ENCODE peak calls at places on chromosomes 3 and 15, in nine cellular contexts. B is cardiac muscle cell, M is GM12865, Z is prostate gland, K is fibroblast of villous mesenchyme, P is GM12864, S is tibial artery, V is iPS DF 6.9, H is Panc1. N is an unnamed sample.
A peak's percentile ranks its signal among the peaks of the same experiment; 100 is the strongest.

GRCh38 chr15:98941595-98942255 is 65.9 kb downstream of the PGPEP1L start:
- DNase-seq in B (no peak), M (no peak), Z (no peak), K (peak; percentile 14), P (no peak), S (no peak), V (no peak), H (no peak), N (no peak)

GRCh38 chr3:125386811-125387210 is 11.7 kb upstream of the ZNF148 start:
- DNase-seq in B (no peak), M (no peak), Z (no peak), K (peak; percentile 83), P (no peak), S (peak; percentile 28), V (no peak), H (no peak), N (no peak)

GRCh38 chr15:96693990-96694517 is 363.6 kb downstream of the NR2F2 start:
- DNase-seq in B (no peak), M (no peak), Z (no peak), K (peak; percentile 85), P (no peak), S (no peak), V (no peak), H (no peak), N (no peak)

GRCh38 chr3:187669675-187670504 is at the start of gene SST:
- DNase-seq in B (peak; percentile 84), M (peak; percentile 8), Z (no peak), K (peak; percentile 50), P (no peak), S (no peak), V (peak; percentile 85), H (no peak), N (peak; percentile 11)

GRCh38 chr3:129486057-129487035 is 42.1 kb upstream of the RHO start:
- DNase-seq in B (peak; percentile 72), M (peak; percentile 59), Z (no peak), K (peak; percentile 86), P (peak; percentile 5), S (no peak), V (no peak), H (no peak), N (no peak)

GRCh38 chr3:140086642-140087041 is 151.7 kb downstream of the CLSTN2 start:
- DNase-seq in B (no peak), M (no peak), Z (no peak), K (no peak), P (no peak), S (no peak), V (no peak), H (no peak), N (no peak)

GRCh38 chr3:52846427-52846983 is 11.7 kb upstream of the MUSTN1 start:
- DNase-seq in B (no peak), M (peak; percentile 33), Z (no peak), K (no peak), P (no peak), S (peak; percentile 26), V (no peak), H (no peak), N (no peak)

GRCh38 chr15:74768771-74769342 is 13.0 kb upstream of the CSK start:
- DNase-seq in B (peak; percentile 79), M (peak; percentile 66), Z (peak; percentile 57), K (peak; percentile 49), P (no peak), S (peak; percentile 65), V (no peak), H (no peak), N (no peak)

GRCh38 chr3:151971814-151972579 is 98.6 kb downstream of the SUCNR1 start:
- DNase-seq in B (peak; percentile 69), M (no peak), Z (no peak), K (no peak), P (no peak), S (no peak), V (no peak), H (no peak), N (no peak)

GRCh38 chr15:66220587-66220986 is 33.0 kb downstream of the MEGF11 start:
- DNase-seq in B (no peak), M (no peak), Z (no peak), K (no peak), P (no peak), S (no peak), V (no peak), H (no peak), N (no peak)

GRCh38 chr3:56248021-56248420 is 220.2 kb downstream of the ERC2 start:
- DNase-seq in B (no peak), M (no peak), Z (no peak), K (no peak), P (no peak), S (no peak), V (no peak), H (no peak), N (no peak)

GRCh38 chr3:149203758-149204157 is 17.9 kb downstream of the CP start:
- DNase-seq in B (no peak), M (peak; percentile 70), Z (no peak), K (no peak), P (peak; percentile 49), S (no peak), V (no peak), H (no peak), N (no peak)

GRCh38 chr3:22236490-22237271 is 485.7 kb upstream of the ZNF385D start:
- DNase-seq in B (no peak), M (peak; percentile 7), Z (no peak), K (no peak), P (no peak), S (no peak), V (no peak), H (no peak), N (no peak)

GRCh38 chr3:126412841-126413692 is 18.4 kb downstream of the CFAP100 start:
- DNase-seq in B (no peak), M (no peak), Z (no peak), K (no peak), P (no peak), S (no peak), V (no peak), H (no peak), N (no peak)

GRCh38 chr15:70280781-70281180 is 183.1 kb upstream of the TLE3 start:
- DNase-seq in B (no peak), M (no peak), Z (no peak), K (no peak), P (no peak), S (no peak), V (no peak), H (no peak), N (no peak)

GRCh38 chr3:112776000-112776399 is 70.7 kb downstream of the CD200R1L start:
- DNase-seq in B (no peak), M (peak; percentile 9), Z (no peak), K (no peak), P (no peak), S (no peak), V (no peak), H (no peak), N (no peak)

GRCh38 chr3:162122405-162122804 is 625.8 kb downstream of the OTOL1 start:
- DNase-seq in B (no peak), M (no peak), Z (no peak), K (peak; percentile 71), P (no peak), S (peak; percentile 19), V (no peak), H (no peak), N (no peak)

GRCh38 chr3:99965077-99965476 is 147.4 kb downstream of the CMSS1 start:
- DNase-seq in B (no peak), M (no peak), Z (no peak), K (peak; percentile 70), P (no peak), S (no peak), V (no peak), H (no peak), N (no peak)

GRCh38 chr3:63661242-63661641 is 8.8 kb downstream of the SNTN start:
- DNase-seq in B (peak; percentile 9), M (no peak), Z (no peak), K (no peak), P (no peak), S (no peak), V (no peak), H (no peak), N (peak; percentile 1)

GRCh38 chr3:46019707-46020106 is 7.6 kb downstream of the XCR1 start:
- DNase-seq in B (no peak), M (no peak), Z (no peak), K (no peak), P (no peak), S (no peak), V (no peak), H (no peak), N (no peak)

GRCh38 chr3:141660598-141660947 is 77.5 kb upstream of the RNF7 start:
- DNase-seq in B (no peak), M (no peak), Z (no peak), K (no peak), P (no peak), S (no peak), V (no peak), H (no peak), N (no peak)
- H3K4me3 ChIP-seq in B (peak overlapping the region; percentile 37), M (no peak overlapping the region), Z (peak overlapping the region; percentile 39), K (peak overlapping the region; percentile 64), P (no peak overlapping the region), S (peak overlapping the region; percentile 74), V (peak overlapping the region; percentile 24), H (peak overlapping the region; percentile 49), N (no peak overlapping the region)

DNA sequence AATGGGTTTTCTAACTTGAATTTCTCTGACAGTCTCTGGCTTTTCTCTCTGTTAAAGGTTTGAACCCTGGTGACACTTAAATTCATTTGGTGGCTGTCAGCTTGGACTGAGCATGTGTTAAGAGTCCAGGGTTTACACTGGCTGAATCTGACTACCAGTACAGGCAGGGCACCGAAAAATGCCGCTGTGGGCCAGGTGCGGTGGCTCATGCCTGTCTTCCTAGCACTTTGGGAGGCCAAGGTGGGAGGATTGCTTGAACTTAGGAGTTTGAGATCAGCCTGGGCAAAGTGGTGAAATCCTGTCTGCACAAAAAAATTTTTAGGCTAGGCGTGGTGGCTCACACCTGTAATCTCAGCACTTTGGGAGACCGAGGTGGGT is 1.8 kb downstream of the MANF start:
- DNase-seq in B (no peak), M (no peak), Z (no peak), K (no peak), P (no peak), S (no peak), V (no peak), H (no peak), N (no peak)
- H3K4me3 ChIP-seq in B (no peak overlapping the region), M (peak overlapping the region; percentile 88), Z (peak overlapping the region; percentile 94), K (peak overlapping the region; percentile 74), P (peak overlapping the region; percentile 64), S (peak overlapping the region; percentile 77), V (no peak overlapping the region), H (peak overlapping the region; percentile 87), N (no peak overlapping the region)

GRCh38 chr3:134650431-134651346 is at the start of gene KY:
- DNase-seq in B (peak; percentile 68), M (no peak), Z (peak; percentile 18), K (peak; percentile 18), P (no peak), S (no peak), V (no peak), H (no peak), N (no peak)
- H3K4me3 ChIP-seq in B (peak within 1 kb of the TSS; percentile 18), M (no peak within 1 kb of the TSS), Z (peak within 1 kb of the TSS; percentile 30), K (peak within 1 kb of the TSS; percentile 26), P (no peak within 1 kb of the TSS), S (peak within 1 kb of the TSS; percentile 61), V (peak within 1 kb of the TSS; percentile 30), H (peak within 1 kb of the TSS; percentile 32), N (no peak within 1 kb of the TSS)

DNA sequence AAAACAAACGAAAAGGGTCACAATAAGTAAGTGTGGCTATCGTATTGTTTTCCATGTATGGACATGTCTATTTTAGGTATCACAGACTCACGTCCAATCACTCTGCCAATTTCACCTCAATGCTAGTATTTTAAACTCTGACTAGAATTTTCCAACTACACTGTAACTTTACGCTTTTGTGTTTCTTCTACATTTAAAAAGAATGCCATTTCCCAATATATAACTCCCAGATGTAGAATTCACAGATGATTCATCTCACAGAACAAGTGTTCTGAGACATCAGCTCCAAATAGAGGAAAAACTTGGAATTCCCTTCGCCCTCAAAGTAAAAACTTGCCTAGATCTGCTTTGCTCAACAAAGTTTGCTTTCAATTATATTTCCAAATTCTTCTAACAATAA is 14.2 kb downstream of the LRIG1 start:
- DNase-seq in B (no peak), M (no peak), Z (no peak), K (peak; percentile 74), P (no peak), S (no peak), V (no peak), H (no peak), N (no peak)
- H3K4me3 ChIP-seq in B (no peak overlapping the region), M (no peak overlapping the region), Z (no peak overlapping the region), K (no peak overlapping the region), P (no peak overlapping the region), S (peak overlapping the region; percentile 26), V (no peak overlapping the region), H (no peak overlapping the region), N (no peak overlapping the region)